ENCODE peak calls at places on chromosomes 3 and 15, in ten cellular contexts. D, S, I, B, U, O, G, Q, L and T are unnamed samples.

GRCh38 chr15:72766780-72767179 is 16.8 kb downstream of the ADPGK start:
- DNase-seq in Q (no peak), G (no peak), O (no peak), I (no peak), L (no peak), S (no peak), D (no peak), B (no peak), U (no peak), T (no peak)

GRCh38 chr3:169764164-169764452 is 752 bp downstream of the TERC start:
- DNase-seq in S (no peak), O (no peak), L (peak), D (peak), B (no peak), Q (no peak), U (no peak), G (peak), I (no peak), T (no peak)

GRCh38 chr15:46710561-46710960 is 1006.7 kb upstream of the SEMA6D start:
- DNase-seq in S (no peak), G (no peak), O (no peak), D (no peak), Q (no peak), U (no peak), L (no peak), B (no peak), I (no peak), T (no peak)

GRCh38 chr3:159528251-159528895 is 460.3 kb upstream of the IL12A start:
- DNase-seq in D (no peak), B (no peak), U (no peak), Q (no peak), G (no peak), S (no peak), L (no peak), O (no peak), I (no peak), T (no peak)

GRCh38 chr15:82595766-82596165 is 51.4 kb downstream of the CPEB1 start:
- DNase-seq in U (no peak), Q (no peak), D (no peak), B (no peak), S (no peak), O (no peak), I (no peak), L (no peak), G (no peak), T (no peak)

GRCh38 chr3:71512000-71512399 is 71.5 kb downstream of the FOXP1 start:
- DNase-seq in Q (no peak), L (no peak), B (no peak), O (no peak), S (no peak), U (no peak), D (no peak), I (no peak), G (peak), T (no peak)

GRCh38 chr3:98553021-98553563 is 21.3 kb downstream of the GPR15 start:
- DNase-seq in D (no peak), S (no peak), O (no peak), G (no peak), I (no peak), B (no peak), U (no peak), L (no peak), Q (no peak), T (no peak)

GRCh38 chr15:65532738-65533051 is 2.4 kb downstream of the HACD3 start:
- DNase-seq in O (no peak), S (no peak), G (no peak), U (peak), Q (no peak), B (no peak), L (peak), I (no peak), D (peak), T (no peak)

GRCh38 chr3:141096164-141096563 is 45.0 kb downstream of the SPSB4 start:
- DNase-seq in B (no peak), I (no peak), S (no peak), L (no peak), Q (no peak), D (no peak), U (no peak), O (no peak), G (no peak), T (no peak)

GRCh38 chr15:58267026-58267425 is 128.8 kb downstream of the AQP9 start:
- DNase-seq in S (no peak), U (no peak), Q (no peak), G (no peak), B (no peak), I (no peak), D (no peak), L (peak), O (no peak), T (no peak)

GRCh38 chr15:57527382-57528091 is 64.2 kb upstream of the MYZAP start:
- DNase-seq in L (peak), B (no peak), O (no peak), G (peak), U (peak), S (no peak), D (peak), Q (peak), I (peak), T (no peak)

GRCh38 chr15:43274136-43274535 is 7.4 kb upstream of the TGM5 start:
- DNase-seq in G (no peak), L (peak), S (no peak), B (no peak), I (no peak), D (peak), O (no peak), Q (no peak), U (no peak), T (peak)

GRCh38 chr3:123349201-123349535 is 99.7 kb downstream of the ADCY5 start:
- DNase-seq in G (no peak), D (no peak), Q (no peak), L (no peak), I (no peak), S (no peak), B (no peak), O (no peak), U (no peak), T (no peak)

GRCh38 chr3:55189359-55189801 is 261.5 kb upstream of the LRTM1 start:
- DNase-seq in Q (no peak), U (no peak), O (no peak), D (peak), S (no peak), B (no peak), I (no peak), G (no peak), L (peak), T (no peak)

GRCh38 chr3:9809615-9810356 is at the start of gene TTLL3:
- DNase-seq in G (peak), O (no peak), I (peak), S (no peak), B (peak), L (peak), Q (peak), D (peak), U (no peak), T (peak)

GRCh38 chr15:74221399-74222230 is 14.5 kb upstream of the CCDC33 start:
- DNase-seq in O (no peak), D (no peak), U (no peak), I (no peak), S (no peak), L (no peak), Q (no peak), G (no peak), B (no peak), T (no peak)

GRCh38 chr3:95151590-95151989 is 1088.7 kb downstream of the NSUN3 start:
- DNase-seq in U (no peak), I (no peak), O (no peak), B (no peak), S (no peak), D (no peak), Q (no peak), L (no peak), G (no peak), T (no peak)

GRCh38 chr3:64000446-64001055 is 22.7 kb downstream of the PSMD6 start:
- DNase-seq in B (no peak), D (peak), I (no peak), G (no peak), U (no peak), Q (no peak), O (no peak), S (no peak), L (no peak), T (no peak)

GRCh38 chr3:167184511-167184910 is 195.6 kb downstream of the ZBBX start:
- DNase-seq in U (no peak), D (no peak), B (no peak), L (no peak), Q (no peak), G (no peak), I (peak), S (no peak), O (no peak), T (no peak)

GRCh38 chr15:33724321-33725036 is 243.8 kb upstream of the CHRM5 start:
- DNase-seq in D (no peak), Q (no peak), O (no peak), U (no peak), G (no peak), L (no peak), S (no peak), I (no peak), B (no peak), T (no peak)

GRCh38 chr3:43162573-43163084 is 56.8 kb upstream of the POMGNT2 start:
- DNase-seq in S (peak), B (no peak), O (peak), Q (no peak), D (no peak), G (no peak), I (no peak), L (no peak), U (no peak), T (no peak)

GRCh38 chr3:140850210-140850955 is 91.3 kb upstream of the SLC25A36 start:
- DNase-seq in G (no peak), O (no peak), B (no peak), L (no peak), S (no peak), I (no peak), U (no peak), D (peak), Q (no peak), T (no peak)

GRCh38 chr3:155070932-155071387 is 9.2 kb upstream of the MME start:
- DNase-seq in L (no peak), S (no peak), I (no peak), Q (no peak), D (peak), B (no peak), O (no peak), G (no peak), U (peak), T (peak)

GRCh38 chr3:126035362-126036050 is 48.4 kb downstream of the SLC41A3 start:
- DNase-seq in S (no peak), B (no peak), I (no peak), D (no peak), G (no peak), U (no peak), L (no peak), O (no peak), Q (no peak), T (no peak)

GRCh38 chr3:52468336-52468735 is 12.9 kb downstream of the NISCH start:
- DNase-seq in B (no peak), Q (no peak), G (no peak), I (no peak), L (no peak), D (peak), U (no peak), O (no peak), S (no peak), T (no peak)

GRCh38 chr3:142963266-142964149 is at the start of gene PAQR9:
- DNase-seq in D (peak), G (peak), U (no peak), B (no peak), I (peak), S (no peak), L (peak), O (no peak), Q (peak), T (peak)

GRCh38 chr15:32884136-32884535 is 166.3 kb downstream of the GREM1 start:
- DNase-seq in Q (no peak), O (no peak), U (no peak), L (no peak), G (no peak), I (no peak), D (peak), B (no peak), S (no peak), T (no peak)

GRCh38 chr15:95262866-95263564 is 1031.7 kb downstream of the MCTP2 start:
- DNase-seq in S (no peak), B (no peak), I (no peak), D (peak), U (no peak), L (no peak), G (no peak), Q (no peak), O (no peak), T (no peak)

GRCh38 chr3:81485444-81485865 is 276.0 kb downstream of the GBE1 start:
- DNase-seq in G (peak), S (no peak), B (no peak), L (no peak), D (peak), Q (no peak), I (no peak), O (no peak), U (peak), T (no peak)

GRCh38 chr15:81292516-81293001 is 31.4 kb downstream of the STARD5 start:
- DNase-seq in S (no peak), G (peak), L (no peak), U (no peak), I (no peak), B (no peak), D (no peak), O (no peak), Q (no peak), T (no peak)

GRCh38 chr3:114152519-114153151 is 26.2 kb downstream of the DRD3 start:
- DNase-seq in U (peak), G (peak), S (peak), B (peak), Q (peak), O (peak), L (peak), I (peak), D (peak), T (peak)

GRCh38 chr3:53616971-53617892 is 122.8 kb downstream of the CACNA1D start:
- DNase-seq in O (no peak), B (no peak), Q (no peak), I (no peak), D (no peak), G (no peak), U (no peak), L (no peak), S (no peak), T (no peak)

GRCh38 chr3:13308406-13308805 is 111.7 kb downstream of the NUP210 start:
- DNase-seq in S (no peak), U (no peak), G (peak), I (peak), Q (no peak), O (no peak), B (no peak), L (peak), D (peak), T (no peak)